ENCODE peak calls at places on chromosomes 7 and 10, in eight cellular contexts. J, I, O, N, U, A, D and K are unnamed samples.

GRCh38 chr7:106139253-106140251 is 27.4 kb upstream of the SYPL1 start:
- ATAC-seq in I (no peak), A (no peak), J (no peak), D (no peak), U (no peak), N (no peak), O (no peak), K (peak)

GRCh38 chr7:29793507-29793906 is 12.8 kb upstream of the WIPF3 start:
- ATAC-seq in N (no peak), O (no peak), I (no peak), U (peak), J (no peak), D (no peak), A (peak), K (no peak)

GRCh38 chr7:31982962-31983361 is 87.2 kb downstream of the PDE1C start:
- ATAC-seq in A (no peak), J (no peak), U (no peak), D (no peak), N (no peak), O (no peak), I (no peak), K (no peak)

GRCh38 chr10:30583778-30584415 is 45.7 kb downstream of the LYZL2 start:
- ATAC-seq in N (peak), J (peak), O (peak), I (peak), A (peak), U (no peak), D (peak), K (peak)

GRCh38 chr7:2321020-2321419 is 6.8 kb upstream of the SNX8 start:
- ATAC-seq in N (peak), O (no peak), J (no peak), D (peak), U (peak), I (peak), A (peak), K (no peak)

GRCh38 chr10:84660340-84661159 is 332.2 kb downstream of the CCSER2 start:
- ATAC-seq in A (no peak), U (no peak), I (no peak), O (peak), N (no peak), J (no peak), D (no peak), K (no peak)

GRCh38 chr10:44186150-44186549 is 198.7 kb downstream of the CXCL12 start:
- ATAC-seq in I (no peak), D (peak), A (no peak), J (no peak), U (no peak), N (no peak), O (no peak), K (peak)

GRCh38 chr7:19117081-19117869 is at the start of gene TWIST1:
- ATAC-seq in I (peak), A (peak), O (no peak), N (no peak), J (peak), U (peak), D (no peak), K (peak)

GRCh38 chr7:50371551-50372021 is 67.1 kb downstream of the IKZF1 start:
- ATAC-seq in I (no peak), N (no peak), D (no peak), U (no peak), J (no peak), O (no peak), A (no peak), K (no peak)

GRCh38 chr7:92729172-92729571 is 107.2 kb downstream of the CDK6 start:
- ATAC-seq in J (no peak), A (no peak), I (no peak), D (no peak), O (no peak), U (no peak), N (no peak), K (no peak)

GRCh38 chr10:61024801-61025201 is 80.8 kb upstream of the RHOBTB1 start:
- ATAC-seq in U (peak), I (peak), D (peak), N (no peak), A (peak), O (no peak), J (peak), K (no peak)

GRCh38 chr7:18481776-18482175 is 13.8 kb upstream of the HDAC9 start:
- ATAC-seq in J (no peak), O (no peak), I (no peak), A (no peak), U (no peak), N (no peak), D (no peak), K (no peak)

GRCh38 chr7:157926107-157926506 is 589.3 kb downstream of the DNAJB6 start:
- ATAC-seq in D (no peak), O (no peak), U (no peak), N (no peak), I (no peak), A (no peak), J (no peak), K (no peak)

GRCh38 chr10:3009341-3009740 is 58.0 kb upstream of the PFKP start:
- ATAC-seq in D (no peak), U (no peak), A (no peak), O (no peak), J (no peak), N (no peak), I (no peak), K (no peak)

GRCh38 chr10:6581750-6582697 is 1.9 kb upstream of the PRKCQ start:
- ATAC-seq in I (no peak), U (peak), O (no peak), D (no peak), N (no peak), J (no peak), A (peak), K (no peak)

GRCh38 chr7:64946772-64947171 is 43.7 kb downstream of the ZNF273 start:
- ATAC-seq in D (peak), O (no peak), N (peak), A (peak), U (peak), J (peak), I (peak), K (peak)

GRCh38 chr7:114922151-114922651 is 307 bp downstream of the MDFIC start:
- ATAC-seq in O (peak), I (peak), J (peak), N (peak), D (peak), A (peak), U (peak), K (peak)
- TF ChIP-seq POLR2AphosphoS5 in O (no peak), I (no peak), J (peak), N (no peak), D (no peak), A (no peak), U (peak), K (peak)

GRCh38 chr10:120978589-120979252 is 127.6 kb downstream of the WDR11 start:
- ATAC-seq in U (no peak), J (no peak), I (no peak), O (no peak), A (no peak), N (peak), D (no peak), K (no peak)

GRCh38 chr10:120980316-120980975 is 129.3 kb downstream of the WDR11 start:
- ATAC-seq in D (no peak), J (no peak), I (no peak), A (no peak), N (no peak), O (peak), U (peak), K (no peak)

GRCh38 chr10:120981601-120982381 is 130.6 kb downstream of the WDR11 start:
- ATAC-seq in I (no peak), O (peak), A (no peak), D (no peak), N (no peak), U (peak), J (no peak), K (no peak)

GRCh38 chr10:120977892-120978291 is 126.7 kb downstream of the WDR11 start:
- ATAC-seq in N (no peak), D (no peak), O (no peak), A (no peak), U (no peak), I (no peak), J (no peak), K (no peak)

GRCh38 chr10:120979435-120980315 is 128.5 kb downstream of the WDR11 start:
- ATAC-seq in N (peak), D (peak), O (peak), U (peak), I (peak), A (no peak), J (no peak), K (peak)
- H3K4me3 ChIP-seq in N (peak), D (peak), O (peak), U (peak), I (peak), A (no peak), J (no peak), K (peak)

GRCh38 chr7:94512735-94513564 is 3.3 kb downstream of the CASD1 start:
- ATAC-seq in U (no peak), J (no peak), N (no peak), I (no peak), O (no peak), D (no peak), A (no peak), K (no peak)

GRCh38 chr7:94513565-94513860 is 3.9 kb downstream of the CASD1 start:
- ATAC-seq in A (no peak), I (no peak), U (no peak), N (no peak), D (no peak), J (no peak), O (no peak), K (no peak)

GRCh38 chr7:94514917-94515316 is 5.3 kb downstream of the CASD1 start:
- ATAC-seq in D (no peak), A (no peak), I (no peak), O (no peak), N (no peak), J (no peak), U (no peak), K (no peak)

GRCh38 chr7:94511763-94512162 is 2.2 kb downstream of the CASD1 start:
- ATAC-seq in A (no peak), N (no peak), U (no peak), O (peak), J (no peak), D (no peak), I (no peak), K (no peak)

DNA sequence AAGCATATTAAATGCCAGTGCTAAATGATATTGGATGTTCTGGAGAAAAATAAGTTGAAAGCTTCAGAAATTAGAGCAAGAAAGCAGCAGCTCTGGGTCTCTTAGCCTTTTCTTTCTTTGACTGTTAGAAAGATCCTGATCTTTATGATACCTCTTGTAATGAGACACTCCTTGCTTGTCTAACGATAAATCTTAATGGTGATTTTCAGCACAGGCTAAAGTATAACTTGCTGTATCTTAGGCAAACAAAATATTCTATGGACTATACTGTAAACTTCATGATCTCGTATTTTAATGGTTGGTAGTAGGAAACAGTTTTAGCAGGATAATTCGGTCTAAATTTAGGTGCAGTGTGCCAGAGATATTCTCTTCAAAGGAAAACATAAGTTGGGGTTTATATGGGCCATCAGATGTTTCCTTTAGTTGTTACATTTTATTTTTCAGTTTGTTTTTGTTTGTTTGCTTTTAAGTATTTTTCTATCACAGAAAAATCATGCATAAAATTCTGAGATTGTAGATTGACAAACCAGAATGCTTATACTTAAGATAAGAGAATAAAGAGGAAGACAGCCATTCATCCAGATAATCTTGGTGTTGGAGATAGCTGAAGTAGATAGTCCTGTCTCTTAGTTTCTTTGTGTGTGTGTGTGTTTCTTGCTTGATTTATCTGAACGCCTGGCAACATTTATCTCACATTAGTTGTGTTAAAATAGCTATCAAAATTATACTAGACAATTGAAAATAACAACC is 4.7 kb downstream of the CASD1 start:
- ATAC-seq in A (no peak), U (no peak), O (no peak), J (no peak), D (no peak), N (no peak), I (no peak), K (no peak)
- H3K27ac ChIP-seq in A (no peak), U (no peak), O (no peak), J (no peak), D (no peak), N (peak), I (no peak), K (no peak)

DNA sequence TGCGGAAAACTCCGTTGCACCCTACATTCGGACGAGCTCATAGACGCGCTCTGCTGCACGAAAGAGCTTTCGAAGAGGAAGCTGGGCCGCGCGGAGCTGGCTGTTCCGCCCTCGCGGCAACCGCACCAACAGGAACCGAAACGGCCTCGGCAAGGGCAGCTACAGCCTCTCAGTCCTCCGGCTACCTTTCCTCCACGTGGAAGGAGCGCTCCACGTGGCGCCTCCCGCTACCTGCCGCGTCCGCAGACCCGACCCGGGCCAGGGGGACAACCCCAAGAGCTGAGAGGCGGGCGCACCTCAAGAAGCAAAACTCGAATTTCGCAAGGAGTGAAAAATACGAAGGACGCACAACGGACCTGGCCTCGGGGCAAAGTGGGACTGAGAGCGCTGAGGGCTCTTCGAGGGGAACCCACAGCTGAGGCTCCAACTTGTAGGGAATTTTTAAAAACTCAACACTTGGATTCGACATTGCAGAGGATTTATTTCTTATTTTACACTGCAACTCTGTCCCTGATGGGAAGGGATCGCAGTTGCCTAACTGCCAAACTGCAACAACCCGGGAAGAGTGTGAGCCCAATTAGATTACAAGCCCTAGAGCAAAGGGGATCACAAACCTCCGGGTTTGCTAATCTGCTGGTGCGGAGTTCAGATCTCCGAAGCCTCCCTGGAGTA is 1.4 kb downstream of the HPSE2 start:
- ATAC-seq in I (no peak), D (no peak), J (peak), O (peak), N (no peak), A (no peak), U (peak), K (no peak)
- TF ChIP-seq POLR2AphosphoS5 in I (no peak), D (no peak), J (no peak), O (no peak), N (no peak), A (no peak), U (no peak), K (no peak)